ENCODE peak calls at places on chromosomes 16 and 17, in seven cellular contexts. X, S, M, J, I, N and L are unnamed samples. For H3K4me1, the result is how much of the 10 kb centered on the place peaks cover.

GRCh38 chr16:11613381-11614303 is 26.9 kb upstream of the LITAF start:
- DNase-seq in S (no peak), M (no peak), X (peak), I (peak), N (no peak), J (peak), L (peak)

GRCh38 chr17:42010898-42011516 is 6.2 kb downstream of the DNAJC7 start:
- DNase-seq in J (no peak), X (no peak), M (peak), I (no peak), S (no peak), N (no peak), L (no peak)

GRCh38 chr17:7839890-7840260 is 5.9 kb downstream of the KDM6B start:
- DNase-seq in S (no peak), I (no peak), N (no peak), X (peak), J (no peak), M (peak), L (peak)

GRCh38 chr17:17416007-17416399 is 60.8 kb upstream of the MED9 start:
- DNase-seq in J (no peak), I (no peak), N (no peak), M (peak), X (peak), S (no peak), L (peak)

GRCh38 chr16:23595951-23596720 is at the start of gene NDUFAB1:
- DNase-seq in J (peak), M (peak), S (peak), X (peak), N (peak), I (peak), L (peak)

GRCh38 chr17:18102640-18103039 is 5.9 kb upstream of the MYO15A start:
- DNase-seq in X (no peak), N (no peak), I (no peak), J (no peak), S (no peak), M (no peak), L (peak)

GRCh38 chr16:87350681-87351319 is 32.8 kb downstream of the FBXO31 start:
- DNase-seq in S (no peak), I (no peak), J (no peak), X (no peak), N (no peak), M (peak), L (no peak)

GRCh38 chr16:16143941-16144340 is 79.4 kb downstream of the ABCC6 start:
- DNase-seq in X (no peak), S (no peak), I (no peak), M (no peak), N (no peak), J (no peak), L (no peak)

GRCh38 chr17:79864617-79865250 is 25.5 kb upstream of the CBX4 start:
- DNase-seq in S (no peak), I (no peak), N (no peak), M (no peak), X (no peak), J (no peak), L (no peak)

GRCh38 chr17:2682304-2682938 is 29.1 kb downstream of the CLUH start:
- DNase-seq in M (peak), X (no peak), I (no peak), N (no peak), J (no peak), S (no peak), L (no peak)

GRCh38 chr17:49285716-49286115 is 55.1 kb upstream of the PHOSPHO1 start:
- DNase-seq in I (no peak), X (no peak), N (no peak), S (no peak), J (no peak), M (no peak), L (no peak)

GRCh38 chr17:147796-148740 is 10.7 kb downstream of the SCGB1C2 start:
- DNase-seq in N (no peak), J (no peak), S (peak), I (no peak), X (no peak), M (no peak), L (no peak)

GRCh38 chr17:68459030-68459376 is 1.7 kb upstream of the WIPI1 start:
- DNase-seq in S (no peak), M (no peak), N (no peak), I (no peak), X (no peak), J (no peak), L (peak)

GRCh38 chr16:15643453-15644305 is 725 bp upstream of the MARF1 start:
- DNase-seq in J (no peak), I (no peak), S (peak), X (peak), M (peak), N (no peak), L (peak)

GRCh38 chr17:2398655-2399571 is 1.9 kb downstream of the MNT start:
- DNase-seq in N (no peak), M (peak), S (peak), J (no peak), X (peak), I (no peak), L (peak)

GRCh38 chr17:48559609-48560451 is 14.9 kb upstream of the HOXB2 start:
- DNase-seq in N (no peak), S (no peak), J (no peak), M (no peak), I (no peak), X (no peak), L (no peak)

GRCh38 chr17:4167786-4168185 is 24.8 kb downstream of the CYB5D2 start:
- DNase-seq in X (no peak), J (no peak), S (no peak), I (no peak), N (no peak), M (no peak), L (no peak)

GRCh38 chr16:60127196-60127595 is 1393.1 kb upstream of the GOT2 start:
- DNase-seq in M (no peak), X (no peak), J (no peak), N (no peak), I (no peak), S (no peak), L (no peak)

GRCh38 chr17:76102944-76103273 is 678 bp downstream of the EXOC7 start:
- DNase-seq in M (no peak), N (no peak), X (no peak), J (no peak), I (no peak), S (no peak), L (no peak)

GRCh38 chr17:76104140-76104895 is 731 bp upstream of the EXOC7 start:
- DNase-seq in I (no peak), M (no peak), J (no peak), N (no peak), X (no peak), S (no peak), L (no peak)

GRCh38 chr17:76107507-76107906 is 3.9 kb upstream of the EXOC7 start:
- DNase-seq in M (no peak), I (no peak), N (no peak), X (no peak), S (no peak), J (no peak), L (peak)

GRCh38 chr17:76104896-76105231 is 1.3 kb upstream of the EXOC7 start:
- DNase-seq in I (no peak), M (no peak), S (no peak), J (no peak), X (no peak), N (no peak), L (no peak)

DNA sequence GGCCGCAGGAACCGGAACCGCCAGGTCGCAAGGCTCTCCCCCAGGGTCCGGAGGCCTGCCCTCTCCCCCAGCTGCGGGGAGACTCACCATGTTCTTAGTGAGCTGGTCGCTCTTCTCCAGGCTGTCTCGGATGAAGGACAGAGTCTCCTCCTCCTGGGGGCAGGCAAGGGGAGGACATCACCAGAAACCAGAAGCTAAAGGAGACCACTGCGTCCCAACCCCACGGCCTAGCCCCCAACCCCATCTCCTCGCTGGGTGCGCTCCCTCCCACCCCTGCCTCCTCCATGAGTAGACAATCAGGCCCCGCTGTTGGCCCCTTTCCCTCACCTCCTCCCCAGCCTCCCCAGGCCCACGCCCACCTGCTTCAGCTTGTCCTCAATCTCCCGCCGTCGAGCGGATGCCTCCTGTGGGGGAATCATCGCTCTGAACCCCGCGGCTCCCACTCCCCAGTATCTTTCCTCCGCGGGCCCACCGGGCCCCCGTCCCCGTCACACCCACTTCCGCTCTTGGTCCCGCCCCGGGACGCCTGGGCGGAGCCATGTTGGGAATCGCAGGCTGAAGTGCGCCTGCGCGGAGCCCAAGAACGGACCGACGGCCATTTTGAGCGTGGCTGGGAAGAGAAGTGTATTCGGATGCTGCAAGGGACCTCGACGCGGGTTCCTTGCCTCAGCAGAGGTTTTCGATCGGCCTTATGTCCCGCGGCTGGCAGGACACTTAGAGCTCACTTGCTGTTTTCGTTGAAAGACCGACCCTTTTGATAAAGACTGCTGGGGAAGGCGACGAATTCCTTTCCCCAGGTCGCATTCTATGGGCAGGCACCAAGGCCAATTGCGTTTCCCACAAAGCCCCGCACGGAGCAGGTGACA is at the start of gene EXOC7:
- DNase-seq in M (peak), I (peak), S (peak), X (peak), J (peak), N (peak), L (peak)
- TF ChIP-seq CTCF in M (no peak), I (no peak), S (no peak), X (no peak), J (no peak), N (no peak), L (no peak)

GRCh38 chr16:49712106-49712505 is 143.8 kb downstream of the ZNF423 start:
- DNase-seq in S (no peak), N (no peak), J (no peak), I (no peak), X (no peak), M (no peak), L (no peak)

GRCh38 chr16:49708491-49708890 is 147.4 kb downstream of the ZNF423 start:
- DNase-seq in N (no peak), J (no peak), I (no peak), M (no peak), X (no peak), S (no peak), L (no peak)

GRCh38 chr16:49716268-49716667 is 139.6 kb downstream of the ZNF423 start:
- DNase-seq in M (no peak), I (no peak), S (no peak), J (no peak), X (no peak), N (no peak), L (no peak)

GRCh38 chr16:49713770-49714169 is 142.1 kb downstream of the ZNF423 start:
- DNase-seq in J (no peak), S (no peak), I (no peak), X (no peak), M (no peak), N (no peak), L (no peak)

GRCh38 chr16:49712567-49712966 is 143.3 kb downstream of the ZNF423 start:
- DNase-seq in S (no peak), I (no peak), X (no peak), N (no peak), J (no peak), M (no peak), L (no peak)
- H3K4me1 ChIP-seq in S (under half), I (under half), X (under half), N (under half), J (under half), M (under half), L (under half)

DNA sequence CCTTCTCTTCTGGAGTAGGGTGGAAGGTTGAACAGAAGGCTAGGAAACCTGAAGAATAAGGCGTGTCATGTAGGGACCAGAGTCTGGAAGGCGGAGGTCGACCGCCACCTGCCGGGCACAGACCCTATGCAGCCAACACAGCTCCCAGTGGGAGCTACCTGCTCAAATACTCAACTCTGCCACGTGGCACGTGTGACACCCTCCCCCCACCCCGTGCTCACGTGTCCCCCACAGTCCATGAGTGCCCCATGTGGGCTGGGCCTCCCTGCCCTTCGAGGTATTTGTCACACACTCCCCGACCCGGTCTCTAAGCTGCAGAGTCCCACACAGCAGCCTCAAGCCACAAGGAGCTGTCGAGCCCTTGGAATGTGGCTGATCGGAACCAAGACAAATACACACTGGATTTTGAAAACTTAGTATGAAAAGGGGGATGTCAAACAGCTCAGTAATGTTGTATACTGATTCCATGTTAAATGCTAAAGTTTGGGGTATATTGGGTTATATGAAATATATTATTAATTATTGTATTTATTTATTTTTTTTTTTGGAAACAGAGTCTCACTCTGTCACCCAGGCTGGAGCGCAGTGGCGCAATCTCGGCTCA is 11.7 kb downstream of the HID1 start:
- DNase-seq in M (peak), N (no peak), J (no peak), S (no peak), I (no peak), X (peak), L (peak)
- TF ChIP-seq CTCF in M (peak), N (no peak), J (no peak), S (no peak), I (peak), X (peak), L (peak)

GRCh38 chr17:27566673-27567562 is 64.1 kb upstream of the LGALS9 start:
- DNase-seq in M (peak), X (no peak), I (no peak), J (no peak), S (no peak), N (no peak), L (no peak)

GRCh38 chr17:27565874-27566672 is 64.9 kb upstream of the LGALS9 start:
- DNase-seq in X (no peak), S (no peak), M (peak), J (no peak), I (no peak), N (no peak), L (no peak)

GRCh38 chr17:27568216-27568615 is 62.8 kb upstream of the LGALS9 start:
- DNase-seq in I (no peak), S (peak), M (no peak), N (no peak), X (no peak), J (no peak), L (no peak)

GRCh38 chr17:27568811-27569210 is 62.2 kb upstream of the LGALS9 start:
- DNase-seq in J (no peak), S (no peak), I (no peak), N (no peak), M (no peak), X (no peak), L (no peak)

GRCh38 chr17:27567563-27567859 is 63.5 kb upstream of the LGALS9 start:
- DNase-seq in X (no peak), N (no peak), I (no peak), S (peak), M (no peak), J (no peak), L (no peak)
- H3K4me1 ChIP-seq in X (under half), N (under half), I (under half), S (under half), M (under half), J (under half), L (under half)

GRCh38 chr17:81289627-81290026 is 5.5 kb downstream of the SLC38A10 start:
- DNase-seq in N (no peak), M (no peak), J (no peak), I (no peak), X (no peak), S (no peak), L (no peak)
- TF ChIP-seq CTCF in N (no peak), M (no peak), J (no peak), I (no peak), X (no peak), S (no peak), L (no peak)

DNA sequence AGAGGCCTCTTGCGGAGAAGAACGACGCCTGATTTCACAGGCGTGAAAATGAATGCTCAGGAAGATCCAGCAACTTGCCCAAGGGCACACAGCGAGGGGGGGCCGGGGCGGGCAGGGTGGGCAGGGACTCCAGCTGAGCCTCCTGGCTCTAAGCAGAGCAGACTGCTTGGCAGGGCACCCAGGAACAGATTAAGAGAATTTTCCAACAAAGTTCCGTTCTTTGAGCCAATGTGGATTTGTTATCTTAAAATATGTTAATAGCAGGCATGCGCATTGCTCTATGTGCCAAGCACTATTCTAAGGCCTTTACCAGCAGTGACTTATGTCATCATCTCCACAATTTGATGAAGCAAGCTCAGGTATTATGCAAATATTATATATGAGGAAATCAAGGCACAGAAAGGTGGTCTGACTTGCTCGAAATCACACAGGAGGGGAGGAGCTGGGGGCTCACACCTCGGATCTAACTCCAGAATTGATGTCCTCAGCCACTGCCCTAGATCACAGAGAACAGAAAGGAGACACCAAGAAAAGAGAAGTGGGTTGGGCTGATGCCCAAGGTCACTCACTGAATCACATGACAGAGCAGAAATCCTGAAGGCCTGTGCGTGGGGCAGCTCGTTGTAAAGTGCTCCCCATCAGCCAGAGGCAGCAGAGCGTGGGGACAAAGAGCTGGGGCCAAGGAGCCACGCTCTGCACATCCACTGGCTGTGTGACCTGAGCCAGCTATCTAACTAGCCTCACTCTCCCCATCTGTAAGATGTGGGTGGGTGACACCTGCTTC is 23.2 kb upstream of the MEAK7 start:
- DNase-seq in J (peak), N (no peak), S (no peak), X (no peak), M (no peak), I (no peak), L (no peak)
- H3K4me1 ChIP-seq in J (under half), N (under half), S (under half), X (under half), M (under half), I (under half), L (under half)

GRCh38 chr16:4693296-4693955 is at the start of gene NUDT16L1:
- DNase-seq in S (peak), I (peak), J (peak), N (peak), X (peak), M (peak), L (peak)
- TF ChIP-seq CTCF in S (no peak), I (peak), J (peak), N (peak), X (peak), M (peak), L (peak)

DNA sequence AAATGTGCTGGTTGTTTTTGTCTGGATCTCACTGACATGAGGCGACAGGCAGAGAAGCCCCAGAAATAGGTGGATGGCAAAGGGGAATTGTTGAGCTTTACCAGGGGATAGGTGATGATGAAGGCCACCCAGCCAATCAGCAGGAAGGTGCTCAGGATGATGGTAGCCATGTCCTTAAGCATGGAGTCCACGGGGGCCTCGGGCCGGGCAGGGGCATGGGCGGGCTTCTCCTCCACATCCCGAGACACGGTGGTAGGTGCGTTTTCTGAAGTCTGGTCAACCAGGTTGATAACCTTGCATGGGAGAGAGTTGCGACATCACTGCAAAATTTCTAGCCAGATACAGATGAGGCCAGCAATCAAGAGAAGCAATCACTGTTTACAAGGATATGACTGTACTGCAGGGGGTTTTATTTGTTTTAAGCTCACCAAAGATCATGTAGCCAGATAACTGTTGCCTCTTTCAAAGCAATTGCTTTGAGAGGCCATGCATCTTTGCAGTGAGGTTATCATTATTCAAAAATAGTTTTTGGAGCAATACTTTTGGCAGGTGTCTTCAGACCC is 37.3 kb upstream of the ICAM2 start:
- DNase-seq in N (no peak), M (no peak), X (no peak), J (no peak), S (no peak), I (no peak), L (no peak)
- H3K4me1 ChIP-seq in N (under half), M (under half), X (under half), J (under half), S (under half), I (under half), L (half or more)

DNA sequence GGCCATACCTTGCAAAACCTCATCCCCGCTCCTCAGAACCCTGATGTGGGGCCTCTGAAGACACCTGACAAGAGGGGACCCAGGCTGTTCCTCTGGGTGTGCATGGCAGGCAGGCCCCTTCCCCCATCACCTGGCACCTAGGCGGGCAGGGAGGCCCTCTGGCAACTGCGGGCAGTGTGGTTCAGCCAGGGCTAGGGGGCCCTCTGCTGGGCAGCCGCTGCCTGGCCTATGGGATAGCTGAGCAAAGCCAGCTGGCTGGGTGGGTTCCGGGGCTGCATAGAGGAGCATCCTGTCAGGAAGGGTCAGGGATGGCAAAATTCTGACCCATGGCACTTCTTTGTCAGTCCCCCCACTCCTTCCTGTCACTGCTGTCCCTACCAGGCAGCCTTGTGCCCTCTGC is 228.7 kb upstream of the ASIC2 start:
- DNase-seq in S (no peak), J (no peak), M (no peak), I (no peak), N (no peak), X (peak), L (peak)
- TF ChIP-seq CTCF in S (no peak), J (no peak), M (no peak), I (no peak), N (no peak), X (peak), L (peak)